ENCODE peak calls at places on chromosomes 11 and 22, in five cellular contexts. X is BJ; J is tibial nerve; H is stimulated activated effector memory CD8-positive, alpha-beta T cell treated with anti-CD3 and anti-CD28 coated beads, Interleukin-12 subunit alpha, Interleukin-12 subunit beta, amount 100 ng/mL, for 72 hours; U is activated CD4-positive, alpha-beta T cell treated with anti-CD3 and anti-CD28 coated beads, Interleukin-2, amount 10 ng/mL, durations not matched to agents 7 days and 5 days. Q is an unnamed sample.

GRCh38 chr11:47152126-47152952 is 24.3 kb downstream of the ARFGAP2 start:
- DNase-seq in J (no peak), U (no peak), H (no peak), X (no peak), Q (no peak)

GRCh38 chr11:108496643-108497256 is 1.4 kb downstream of the POGLUT3 start:
- DNase-seq in H (no peak), U (no peak), J (no peak), X (no peak), Q (peak)

GRCh38 chr11:95671768-95672167 is 117.8 kb downstream of the FAM76B start:
- DNase-seq in J (no peak), H (no peak), X (no peak), U (no peak), Q (no peak)

GRCh38 chr11:84117394-84117793 is 831.2 kb upstream of the CCDC90B start:
- DNase-seq in J (no peak), U (no peak), X (no peak), H (no peak), Q (no peak)

GRCh38 chr11:112467721-112468120 is 207.1 kb upstream of the PLET1 start:
- DNase-seq in U (no peak), H (no peak), X (no peak), J (no peak), Q (no peak)

GRCh38 chr11:117819096-117820040 is 5.2 kb downstream of the FXYD2 start:
- DNase-seq in U (no peak), X (no peak), J (no peak), H (no peak), Q (peak)

GRCh38 chr11:70432580-70432979 is 34.3 kb downstream of the CTTN start:
- DNase-seq in X (no peak), U (no peak), J (no peak), H (no peak), Q (no peak)

GRCh38 chr11:95337175-95337957 is 106.4 kb upstream of the SESN3 start:
- DNase-seq in X (no peak), J (peak), H (no peak), U (peak), Q (no peak)

GRCh38 chr11:46456269-46456668 is 64.7 kb upstream of the CHRM4 start:
- DNase-seq in U (no peak), H (no peak), X (no peak), J (no peak), Q (no peak)

GRCh38 chr22:39665229-39665628 is 94.7 kb downstream of the CACNA1I start:
- DNase-seq in X (no peak), U (no peak), J (no peak), H (no peak), Q (no peak)

GRCh38 chr22:30253205-30253852 is 6.8 kb upstream of the LIF start:
- DNase-seq in X (no peak), U (no peak), H (no peak), J (peak), Q (no peak)

GRCh38 chr22:16963189-16963945 is 44.7 kb downstream of the GAB4 start:
- DNase-seq in U (no peak), J (no peak), X (no peak), H (no peak), Q (no peak)

GRCh38 chr11:120400564-120401364 is 64.6 kb downstream of the ARHGEF12 start:
- DNase-seq in H (no peak), J (no peak), U (no peak), X (peak), Q (no peak)

GRCh38 chr22:50261615-50262459 is at the start of gene MAPK12:
- DNase-seq in U (no peak), H (no peak), X (no peak), J (no peak), Q (no peak)

GRCh38 chr22:37982151-37982838 is 2.1 kb downstream of the SOX10 start:
- DNase-seq in H (no peak), J (no peak), X (no peak), U (no peak), Q (no peak)

GRCh38 chr11:26951849-26952515 is 41.9 kb upstream of the FIBIN start:
- DNase-seq in H (no peak), J (no peak), U (no peak), X (no peak), Q (no peak)

GRCh38 chr11:115530752-115531151 is 26.5 kb upstream of the CADM1 start:
- DNase-seq in H (no peak), U (no peak), J (no peak), X (no peak), Q (no peak)

GRCh38 chr11:41201156-41201555 is 258.3 kb downstream of the LRRC4C start:
- DNase-seq in U (peak), J (no peak), H (no peak), X (no peak), Q (peak)

GRCh38 chr11:70934999-70935768 is 317.2 kb downstream of the SHANK2 start:
- DNase-seq in H (no peak), U (no peak), J (no peak), X (no peak), Q (no peak)

GRCh38 chr22:42787357-42787736 is 66.7 kb upstream of the A4GALT start:
- DNase-seq in U (no peak), H (no peak), X (no peak), J (no peak), Q (no peak)

GRCh38 chr11:75286826-75287465 is 46.4 kb downstream of the TPBGL start:
- DNase-seq in X (no peak), J (no peak), H (no peak), U (no peak), Q (no peak)

GRCh38 chr22:50098052-50098451 is 8.2 kb downstream of the MOV10L1 start:
- DNase-seq in X (no peak), J (no peak), H (no peak), U (no peak), Q (no peak)

GRCh38 chr22:29073618-29074275 is 912 bp downstream of the KREMEN1 start:
- DNase-seq in U (no peak), J (no peak), X (no peak), H (peak), Q (peak)

GRCh38 chr11:12512826-12513395 is 135.5 kb downstream of the PARVA start:
- DNase-seq in U (no peak), X (no peak), H (no peak), J (no peak), Q (no peak)

GRCh38 chr11:416051-416756 is 1.4 kb upstream of the SIGIRR start:
- DNase-seq in J (no peak), U (no peak), H (no peak), X (no peak), Q (no peak)

GRCh38 chr11:66336234-66337102 is at the start of gene RIN1:
- DNase-seq in J (no peak), X (peak), U (peak), H (peak), Q (peak)

GRCh38 chr11:75536786-75537629 is 11.3 kb upstream of the GDPD5 start:
- DNase-seq in H (peak), X (no peak), U (peak), J (no peak), Q (peak)

GRCh38 chr11:122721964-122722266 is 66.4 kb downstream of the UBASH3B start:
- DNase-seq in U (no peak), H (no peak), J (no peak), X (peak), Q (no peak)

GRCh38 chr22:41568811-41569210 is 8.0 kb downstream of the CSDC2 start:
- DNase-seq in H (no peak), J (no peak), X (no peak), U (no peak), Q (no peak)